ENCODE peak calls at places on chromosomes 16 and 17, in eight cellular contexts. One of them, this sample, is unnamed. For H3K4me1, the result is how much of the 10 kb centered on the place peaks cover.

GRCh38 chr16:85029413-85029794 is 1.8 kb downstream of the KIAA0513 start:
- DNase-seq in left ventricle myocardium inferior: no peak
- DNase-seq in endodermal cell: peak
- DNase-seq in MM.1S: peak
- DNase-seq in CD8-positive, alpha-beta memory T cell: peak
- DNase-seq in CD8-positive, alpha-beta T cell: no peak
- DNase-seq in esophagus muscularis mucosa: no peak
- DNase-seq in uterus: peak
- DNase-seq in this sample: peak

GRCh38 chr17:63601439-63602371 is 1.0 kb downstream of the TACO1 start:
- DNase-seq in CD8-positive, alpha-beta T cell: no peak
- DNase-seq in CD8-positive, alpha-beta memory T cell: no peak
- DNase-seq in left ventricle myocardium inferior: no peak
- DNase-seq in MM.1S: no peak
- DNase-seq in endodermal cell: no peak
- DNase-seq in uterus: no peak
- DNase-seq in esophagus muscularis mucosa: no peak
- DNase-seq in this sample: no peak

GRCh38 chr17:83096401-83097220 is 17.2 kb downstream of the METRNL start:
- DNase-seq in MM.1S: no peak
- DNase-seq in endodermal cell: no peak
- DNase-seq in CD8-positive, alpha-beta T cell: no peak
- DNase-seq in esophagus muscularis mucosa: no peak
- DNase-seq in left ventricle myocardium inferior: no peak
- DNase-seq in uterus: no peak
- DNase-seq in CD8-positive, alpha-beta memory T cell: no peak
- DNase-seq in this sample: no peak

GRCh38 chr17:61294777-61295176 is 104.9 kb upstream of the TBX2 start:
- DNase-seq in MM.1S: no peak
- DNase-seq in endodermal cell: peak
- DNase-seq in CD8-positive, alpha-beta memory T cell: no peak
- DNase-seq in CD8-positive, alpha-beta T cell: no peak
- DNase-seq in esophagus muscularis mucosa: no peak
- DNase-seq in uterus: no peak
- DNase-seq in left ventricle myocardium inferior: no peak
- DNase-seq in this sample: no peak

GRCh38 chr16:51151435-51151950 is 423 bp upstream of the SALL1 start:
- DNase-seq in endodermal cell: peak
- DNase-seq in MM.1S: no peak
- DNase-seq in uterus: peak
- DNase-seq in CD8-positive, alpha-beta T cell: no peak
- DNase-seq in esophagus muscularis mucosa: no peak
- DNase-seq in CD8-positive, alpha-beta memory T cell: no peak
- DNase-seq in left ventricle myocardium inferior: no peak
- DNase-seq in this sample: peak

GRCh38 chr16:3007957-3008748 is 4.6 kb upstream of the CLDN9 start:
- DNase-seq in CD8-positive, alpha-beta memory T cell: no peak
- DNase-seq in CD8-positive, alpha-beta T cell: no peak
- DNase-seq in left ventricle myocardium inferior: peak
- DNase-seq in endodermal cell: peak
- DNase-seq in esophagus muscularis mucosa: no peak
- DNase-seq in MM.1S: no peak
- DNase-seq in uterus: no peak
- DNase-seq in this sample: no peak

GRCh38 chr16:15650019-15650697 is at the start of gene NDE1:
- DNase-seq in endodermal cell: peak
- DNase-seq in esophagus muscularis mucosa: peak
- DNase-seq in left ventricle myocardium inferior: peak
- DNase-seq in uterus: peak
- DNase-seq in MM.1S: peak
- DNase-seq in CD8-positive, alpha-beta T cell: peak
- DNase-seq in CD8-positive, alpha-beta memory T cell: peak
- DNase-seq in this sample: peak

GRCh38 chr17:64617125-64617780 is 44.9 kb downstream of the SMURF2 start:
- DNase-seq in endodermal cell: no peak
- DNase-seq in CD8-positive, alpha-beta T cell: no peak
- DNase-seq in uterus: no peak
- DNase-seq in CD8-positive, alpha-beta memory T cell: no peak
- DNase-seq in esophagus muscularis mucosa: no peak
- DNase-seq in left ventricle myocardium inferior: no peak
- DNase-seq in MM.1S: no peak
- DNase-seq in this sample: no peak

GRCh38 chr17:77875881-77876509 is 82.5 kb upstream of the TNRC6C start:
- DNase-seq in CD8-positive, alpha-beta T cell: no peak
- DNase-seq in endodermal cell: no peak
- DNase-seq in uterus: no peak
- DNase-seq in CD8-positive, alpha-beta memory T cell: no peak
- DNase-seq in esophagus muscularis mucosa: no peak
- DNase-seq in MM.1S: peak
- DNase-seq in left ventricle myocardium inferior: no peak
- DNase-seq in this sample: no peak
- H3K4me1 ChIP-seq in CD8-positive, alpha-beta T cell: half or more
- H3K4me1 ChIP-seq in endodermal cell: under half
- H3K4me1 ChIP-seq in uterus: under half
- H3K4me1 ChIP-seq in CD8-positive, alpha-beta memory T cell: half or more
- H3K4me1 ChIP-seq in esophagus muscularis mucosa: under half
- H3K4me1 ChIP-seq in MM.1S: under half
- H3K4me1 ChIP-seq in left ventricle myocardium inferior: under half
- H3K4me1 ChIP-seq in this sample: under half

GRCh38 chr17:31493656-31494155 is 102.2 kb downstream of the RAB11FIP4 start:
- DNase-seq in left ventricle myocardium inferior: no peak
- DNase-seq in uterus: no peak
- DNase-seq in CD8-positive, alpha-beta memory T cell: no peak
- DNase-seq in esophagus muscularis mucosa: no peak
- DNase-seq in CD8-positive, alpha-beta T cell: no peak
- DNase-seq in MM.1S: no peak
- DNase-seq in endodermal cell: no peak
- DNase-seq in this sample: no peak

GRCh38 chr17:31494259-31495048 is 103.0 kb downstream of the RAB11FIP4 start:
- DNase-seq in CD8-positive, alpha-beta memory T cell: peak
- DNase-seq in CD8-positive, alpha-beta T cell: no peak
- DNase-seq in esophagus muscularis mucosa: no peak
- DNase-seq in MM.1S: no peak
- DNase-seq in endodermal cell: no peak
- DNase-seq in left ventricle myocardium inferior: no peak
- DNase-seq in uterus: no peak
- DNase-seq in this sample: no peak

GRCh38 chr17:31491794-31492171 is 100.3 kb downstream of the RAB11FIP4 start:
- DNase-seq in MM.1S: no peak
- DNase-seq in left ventricle myocardium inferior: no peak
- DNase-seq in CD8-positive, alpha-beta T cell: no peak
- DNase-seq in esophagus muscularis mucosa: no peak
- DNase-seq in uterus: no peak
- DNase-seq in endodermal cell: no peak
- DNase-seq in CD8-positive, alpha-beta memory T cell: no peak
- DNase-seq in this sample: no peak

GRCh38 chr17:31492206-31492605 is 100.7 kb downstream of the RAB11FIP4 start:
- DNase-seq in CD8-positive, alpha-beta T cell: no peak
- DNase-seq in endodermal cell: no peak
- DNase-seq in esophagus muscularis mucosa: no peak
- DNase-seq in CD8-positive, alpha-beta memory T cell: no peak
- DNase-seq in MM.1S: no peak
- DNase-seq in uterus: no peak
- DNase-seq in left ventricle myocardium inferior: no peak
- DNase-seq in this sample: no peak

GRCh38 chr17:31492880-31493655 is 101.6 kb downstream of the RAB11FIP4 start:
- DNase-seq in MM.1S: no peak
- DNase-seq in CD8-positive, alpha-beta T cell: no peak
- DNase-seq in left ventricle myocardium inferior: peak
- DNase-seq in CD8-positive, alpha-beta memory T cell: peak
- DNase-seq in endodermal cell: no peak
- DNase-seq in esophagus muscularis mucosa: no peak
- DNase-seq in uterus: no peak
- DNase-seq in this sample: peak
- H3K4me1 ChIP-seq in MM.1S: under half
- H3K4me1 ChIP-seq in CD8-positive, alpha-beta T cell: half or more
- H3K4me1 ChIP-seq in left ventricle myocardium inferior: half or more
- H3K4me1 ChIP-seq in CD8-positive, alpha-beta memory T cell: half or more
- H3K4me1 ChIP-seq in endodermal cell: under half
- H3K4me1 ChIP-seq in esophagus muscularis mucosa: under half
- H3K4me1 ChIP-seq in uterus: under half
- H3K4me1 ChIP-seq in this sample: under half

GRCh38 chr16:782263-782662 is 5.9 kb downstream of the RPUSD1 start:
- DNase-seq in MM.1S: no peak
- DNase-seq in CD8-positive, alpha-beta memory T cell: no peak
- DNase-seq in CD8-positive, alpha-beta T cell: no peak
- DNase-seq in left ventricle myocardium inferior: no peak
- DNase-seq in uterus: no peak
- DNase-seq in esophagus muscularis mucosa: no peak
- DNase-seq in endodermal cell: no peak
- DNase-seq in this sample: no peak
- H3K4me1 ChIP-seq in MM.1S: under half
- H3K4me1 ChIP-seq in CD8-positive, alpha-beta memory T cell: under half
- H3K4me1 ChIP-seq in CD8-positive, alpha-beta T cell: under half
- H3K4me1 ChIP-seq in left ventricle myocardium inferior: under half
- H3K4me1 ChIP-seq in uterus: under half
- H3K4me1 ChIP-seq in esophagus muscularis mucosa: under half
- H3K4me1 ChIP-seq in endodermal cell: under half
- H3K4me1 ChIP-seq in this sample: under half

GRCh38 chr16:81816351-81816750 is 37.3 kb downstream of the PLCG2 start:
- DNase-seq in left ventricle myocardium inferior: no peak
- DNase-seq in CD8-positive, alpha-beta memory T cell: no peak
- DNase-seq in esophagus muscularis mucosa: no peak
- DNase-seq in MM.1S: no peak
- DNase-seq in CD8-positive, alpha-beta T cell: no peak
- DNase-seq in endodermal cell: no peak
- DNase-seq in uterus: no peak
- DNase-seq in this sample: no peak

GRCh38 chr16:81817789-81818304 is 38.8 kb downstream of the PLCG2 start:
- DNase-seq in endodermal cell: no peak
- DNase-seq in MM.1S: peak
- DNase-seq in CD8-positive, alpha-beta memory T cell: peak
- DNase-seq in uterus: no peak
- DNase-seq in left ventricle myocardium inferior: no peak
- DNase-seq in CD8-positive, alpha-beta T cell: no peak
- DNase-seq in esophagus muscularis mucosa: no peak
- DNase-seq in this sample: no peak

GRCh38 chr16:81816793-81817210 is 37.7 kb downstream of the PLCG2 start:
- DNase-seq in CD8-positive, alpha-beta memory T cell: peak
- DNase-seq in uterus: no peak
- DNase-seq in left ventricle myocardium inferior: no peak
- DNase-seq in esophagus muscularis mucosa: no peak
- DNase-seq in endodermal cell: no peak
- DNase-seq in MM.1S: peak
- DNase-seq in CD8-positive, alpha-beta T cell: no peak
- DNase-seq in this sample: no peak

GRCh38 chr16:81817296-81817695 is 38.2 kb downstream of the PLCG2 start:
- DNase-seq in CD8-positive, alpha-beta T cell: no peak
- DNase-seq in left ventricle myocardium inferior: no peak
- DNase-seq in MM.1S: peak
- DNase-seq in endodermal cell: no peak
- DNase-seq in esophagus muscularis mucosa: no peak
- DNase-seq in uterus: no peak
- DNase-seq in CD8-positive, alpha-beta memory T cell: peak
- DNase-seq in this sample: no peak

DNA sequence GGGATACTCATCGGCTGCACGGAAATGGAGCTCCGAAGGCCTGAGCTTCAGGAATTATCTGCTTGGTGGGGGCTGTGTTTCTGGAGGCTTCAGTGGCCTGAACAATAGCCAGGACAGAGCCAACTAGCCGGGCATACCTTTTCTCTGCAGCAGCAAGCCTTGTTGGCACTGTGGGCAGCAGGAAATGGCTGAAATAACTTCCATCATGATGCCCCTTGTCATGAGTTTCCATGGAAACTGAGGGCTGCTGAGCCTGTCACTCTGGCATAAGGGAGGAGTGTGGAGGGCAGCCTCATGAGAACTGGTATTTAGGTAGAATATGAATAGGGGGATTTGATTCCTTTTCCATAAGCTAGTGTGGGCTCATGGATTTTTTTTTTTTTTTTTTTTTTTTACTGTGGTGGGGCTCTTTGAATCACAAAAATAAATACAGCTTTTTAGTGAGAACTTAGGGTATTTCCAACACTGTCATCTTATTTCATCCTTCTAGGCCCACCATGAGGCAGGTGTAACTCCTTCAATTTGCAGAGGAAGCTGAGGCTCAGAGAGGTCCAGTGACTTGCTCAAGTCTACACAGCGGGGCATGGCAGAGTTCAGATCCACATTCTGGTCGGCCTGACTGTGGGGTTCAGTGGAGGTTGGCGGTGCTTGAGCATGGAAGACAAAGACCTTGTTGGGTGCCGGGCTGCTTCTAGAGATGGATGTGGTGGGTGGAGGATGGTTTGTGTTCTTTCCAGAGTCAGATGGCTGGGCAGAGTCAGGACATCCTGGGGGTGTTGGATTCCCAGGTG is 39.6 kb downstream of the PLCG2 start:
- DNase-seq in left ventricle myocardium inferior: no peak
- DNase-seq in MM.1S: no peak
- DNase-seq in uterus: no peak
- DNase-seq in CD8-positive, alpha-beta memory T cell: peak
- DNase-seq in esophagus muscularis mucosa: no peak
- DNase-seq in CD8-positive, alpha-beta T cell: no peak
- DNase-seq in endodermal cell: no peak
- DNase-seq in this sample: no peak
- H3K4me1 ChIP-seq in left ventricle myocardium inferior: under half
- H3K4me1 ChIP-seq in MM.1S: under half
- H3K4me1 ChIP-seq in uterus: under half
- H3K4me1 ChIP-seq in CD8-positive, alpha-beta memory T cell: under half
- H3K4me1 ChIP-seq in esophagus muscularis mucosa: under half
- H3K4me1 ChIP-seq in CD8-positive, alpha-beta T cell: under half
- H3K4me1 ChIP-seq in endodermal cell: under half
- H3K4me1 ChIP-seq in this sample: under half

GRCh38 chr16:89696598-89697128 is 4.8 kb downstream of the SPATA2L start:
- DNase-seq in MM.1S: peak
- DNase-seq in uterus: no peak
- DNase-seq in esophagus muscularis mucosa: no peak
- DNase-seq in endodermal cell: peak
- DNase-seq in left ventricle myocardium inferior: no peak
- DNase-seq in CD8-positive, alpha-beta memory T cell: peak
- DNase-seq in CD8-positive, alpha-beta T cell: no peak
- DNase-seq in this sample: no peak
- H3K4me1 ChIP-seq in MM.1S: under half
- H3K4me1 ChIP-seq in uterus: under half
- H3K4me1 ChIP-seq in esophagus muscularis mucosa: under half
- H3K4me1 ChIP-seq in endodermal cell: under half
- H3K4me1 ChIP-seq in left ventricle myocardium inferior: under half
- H3K4me1 ChIP-seq in CD8-positive, alpha-beta memory T cell: under half
- H3K4me1 ChIP-seq in CD8-positive, alpha-beta T cell: under half
- H3K4me1 ChIP-seq in this sample: under half

DNA sequence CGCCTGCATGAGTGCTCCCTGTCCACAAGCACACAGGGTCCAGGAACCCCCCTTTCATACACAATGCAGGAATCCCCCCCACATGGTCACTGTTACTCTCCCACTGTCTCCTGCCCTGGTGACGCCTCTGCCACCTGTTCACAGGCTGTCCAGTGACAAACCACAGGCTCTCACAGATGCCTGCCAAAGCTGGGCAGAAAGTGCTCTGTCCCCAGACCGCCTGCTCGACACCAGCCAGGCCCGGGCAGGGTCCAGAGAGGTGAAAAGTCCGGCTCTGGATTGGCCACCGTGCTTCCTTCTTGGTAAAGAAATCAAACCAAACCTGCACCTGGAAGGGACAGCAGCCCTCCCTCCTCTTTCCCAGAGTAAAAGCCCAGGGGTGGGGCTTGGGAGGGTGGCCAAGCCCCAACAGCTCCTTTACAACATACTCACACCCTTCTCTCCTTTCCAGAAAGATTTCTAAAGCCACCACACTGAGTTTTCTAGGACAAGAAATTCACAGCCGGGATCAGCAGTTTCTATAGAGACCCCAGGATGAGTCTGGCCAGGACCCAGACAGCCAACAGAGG is 6.2 kb downstream of the PCGF2 start:
- DNase-seq in uterus: no peak
- DNase-seq in endodermal cell: no peak
- DNase-seq in esophagus muscularis mucosa: no peak
- DNase-seq in MM.1S: no peak
- DNase-seq in left ventricle myocardium inferior: peak
- DNase-seq in CD8-positive, alpha-beta memory T cell: no peak
- DNase-seq in CD8-positive, alpha-beta T cell: no peak
- DNase-seq in this sample: no peak
- H3K4me1 ChIP-seq in uterus: under half
- H3K4me1 ChIP-seq in endodermal cell: under half
- H3K4me1 ChIP-seq in esophagus muscularis mucosa: half or more
- H3K4me1 ChIP-seq in MM.1S: under half
- H3K4me1 ChIP-seq in left ventricle myocardium inferior: half or more
- H3K4me1 ChIP-seq in CD8-positive, alpha-beta memory T cell: under half
- H3K4me1 ChIP-seq in CD8-positive, alpha-beta T cell: under half
- H3K4me1 ChIP-seq in this sample: under half